ENCODE peak calls at places on chromosomes 7 and 10, in ten cellular contexts. U, J, X, A, L, B, M, N, R and G are unnamed samples.

GRCh38 chr7:84105582-84105981 is 89.0 kb downstream of the SEMA3A start:
- DNase-seq in R (peak; percentile 32), J (peak; percentile 42), A (no peak), X (no peak), N (no peak), U (no peak), M (no peak), L (no peak), B (no peak), G (no peak)

GRCh38 chr7:81293806-81294205 is 375.0 kb upstream of the SEMA3C start:
- DNase-seq in A (no peak), N (no peak), J (no peak), M (no peak), B (no peak), X (no peak), L (no peak), U (no peak), R (no peak), G (no peak)

GRCh38 chr7:12322287-12322902 is 81.3 kb downstream of the VWDE start:
- DNase-seq in X (no peak), U (no peak), R (peak; percentile 26), J (peak; percentile 58), L (no peak), B (peak; percentile 3), A (peak; percentile 36), N (no peak), M (no peak), G (no peak)

GRCh38 chr10:102241037-102241443 is 272 bp downstream of the PITX3 start:
- DNase-seq in X (no peak), N (no peak), J (no peak), L (no peak), U (no peak), M (peak; percentile 6), A (peak; percentile 12), R (no peak), B (peak; percentile 48), G (no peak)

GRCh38 chr7:26091933-26092332 is 60.1 kb upstream of the NFE2L3 start:
- DNase-seq in B (no peak), X (peak; percentile 59), M (no peak), N (peak; percentile 63), R (peak; percentile 8), A (peak; percentile 13), L (no peak), U (no peak), J (peak; percentile 10), G (no peak)

GRCh38 chr7:107703872-107704271 is 40.1 kb upstream of the CBLL1 start:
- DNase-seq in B (no peak), A (no peak), L (no peak), M (no peak), U (no peak), X (no peak), J (no peak), R (no peak), N (no peak), G (no peak)

GRCh38 chr10:62019013-62019684 is 117.7 kb downstream of the ARID5B start:
- DNase-seq in N (peak; percentile 83), X (no peak), L (no peak), R (peak; percentile 90), J (peak; percentile 54), B (no peak), A (no peak), M (no peak), U (no peak), G (no peak)

GRCh38 chr7:139035588-139036353 is at the start of gene ZC3HAV1L:
- DNase-seq in A (peak; percentile 78), J (peak; percentile 69), X (peak; percentile 83), M (no peak), B (peak; percentile 91), N (peak; percentile 59), R (peak; percentile 79), L (peak; percentile 82), U (peak; percentile 79), G (no peak)

GRCh38 chr7:113113912-113114311 is 4.4 kb downstream of the SMIM30 start:
- DNase-seq in M (no peak), L (no peak), J (peak; percentile 6), A (no peak), U (no peak), N (no peak), X (peak; percentile 55), B (no peak), R (no peak), G (no peak)

GRCh38 chr7:113122657-113123252 is 4.4 kb upstream of the SMIM30 start:
- DNase-seq in M (no peak), X (no peak), A (no peak), J (no peak), N (no peak), U (no peak), R (no peak), L (no peak), B (no peak), G (no peak)

GRCh38 chr7:113119429-113119828 is 1.1 kb upstream of the SMIM30 start:
- DNase-seq in A (no peak), L (no peak), M (no peak), J (no peak), N (no peak), R (no peak), U (no peak), X (no peak), B (no peak), G (no peak)

GRCh38 chr7:113120647-113121046 is 2.3 kb upstream of the SMIM30 start:
- DNase-seq in A (no peak), N (no peak), R (no peak), J (no peak), U (no peak), M (no peak), L (no peak), X (no peak), B (no peak), G (no peak)

DNA sequence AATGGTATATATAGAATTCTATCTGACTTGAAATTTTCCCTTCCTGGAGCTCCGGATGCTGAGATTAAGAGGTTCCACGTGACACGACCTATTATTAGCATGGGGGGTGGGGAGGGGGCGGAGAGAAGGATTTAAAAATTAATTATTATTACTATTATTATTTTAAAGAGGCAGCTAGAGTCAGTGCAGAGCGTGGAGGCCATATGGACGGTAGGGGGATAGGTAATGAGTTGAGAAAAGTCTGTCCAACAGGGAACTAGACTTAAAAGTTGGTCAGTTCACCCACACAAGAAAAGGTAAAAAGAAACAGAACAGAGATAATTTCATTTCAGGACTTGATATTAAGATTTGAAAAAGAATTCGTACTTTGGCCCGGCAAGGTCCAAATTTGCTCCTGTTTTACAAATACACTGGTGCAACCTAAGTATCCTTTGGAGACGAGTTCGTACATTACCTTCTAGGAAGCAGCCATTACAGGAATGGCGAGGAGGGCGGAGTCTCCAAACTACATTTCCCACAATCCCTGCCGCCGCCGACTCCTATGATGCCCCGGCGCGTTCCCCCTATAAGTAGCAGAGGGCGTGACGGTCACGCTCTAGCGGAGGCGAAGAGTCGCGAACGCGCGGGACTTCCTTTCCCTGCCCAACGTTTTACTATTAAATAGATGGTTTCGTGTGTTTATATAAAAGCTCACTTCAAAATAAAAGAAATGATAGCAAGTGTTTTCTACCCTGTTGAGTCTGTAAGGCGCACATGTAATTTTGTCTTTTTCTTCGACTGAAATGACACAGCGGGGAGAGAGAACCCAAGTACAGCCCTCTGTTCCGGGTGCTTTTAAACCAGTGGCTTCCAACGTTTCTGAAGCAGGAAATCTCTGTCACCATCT is at the start of gene SMIM30:
- DNase-seq in X (peak; percentile 92), U (peak; percentile 95), R (peak; percentile 87), M (peak; percentile 94), N (peak; percentile 82), L (peak; percentile 94), B (peak; percentile 75), A (peak; percentile 87), J (peak; percentile 91), G (peak; percentile 89)
- TF ChIP-seq CTCF in X (no peak), U (peak; percentile 7), R (no peak), M (no peak), N (no peak), L (no peak), B (no peak), A (no peak), J (no peak), G (no peak)

GRCh38 chr10:97407211-97407951 is 6.2 kb upstream of the RRP12 start:
- DNase-seq in A (peak; percentile 81), N (peak; percentile 78), L (no peak), B (peak; percentile 74), U (peak; percentile 79), J (peak; percentile 86), X (peak; percentile 93), R (peak; percentile 68), M (peak; percentile 50), G (peak; percentile 53)
- TF ChIP-seq CTCF in A (peak; percentile 79), N (peak; percentile 71), L (peak; percentile 78), B (peak; percentile 85), U (peak; percentile 83), J (peak; percentile 68), X (peak; percentile 93), R (peak; percentile 81), M (peak; percentile 71), G (peak; percentile 90)

GRCh38 chr10:71217266-71218045 is 5.1 kb downstream of the UNC5B start:
- DNase-seq in R (peak; percentile 48), X (peak; percentile 89), A (no peak), U (peak; percentile 69), B (peak; percentile 53), J (no peak), L (peak; percentile 66), M (no peak), N (peak; percentile 41), G (peak; percentile 67)
- TF ChIP-seq CTCF in R (no peak), X (peak; percentile 22), A (peak; percentile 2), U (no peak), B (peak; percentile 9), J (no peak), L (no peak), M (peak; percentile 13), N (no peak), G (no peak)

DNA sequence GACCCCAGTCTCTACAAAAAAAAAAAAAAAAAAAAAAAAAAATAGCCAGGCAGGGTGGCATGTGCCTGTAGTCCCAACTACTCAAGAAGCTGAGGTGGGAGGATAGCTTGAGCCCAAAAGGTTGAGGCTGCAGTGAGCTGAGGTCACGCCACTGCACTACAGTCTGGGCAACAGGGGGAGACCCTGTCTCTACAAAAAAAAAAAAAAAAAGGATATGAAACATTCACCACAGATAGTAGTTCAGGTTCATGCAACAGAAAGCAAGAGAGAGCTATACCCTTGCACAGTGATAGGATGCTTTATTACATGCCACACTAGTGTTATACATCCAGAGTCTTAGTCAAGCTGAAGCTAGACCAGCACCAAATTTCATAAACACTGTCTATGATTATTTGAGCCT is 148.4 kb upstream of the KAT6B start:
- DNase-seq in B (peak; percentile 59), L (no peak), R (no peak), J (no peak), N (no peak), A (no peak), X (no peak), M (no peak), U (no peak), G (no peak)
- TF ChIP-seq CTCF in B (peak; percentile 15), L (no peak), R (no peak), J (no peak), N (no peak), A (no peak), X (no peak), M (no peak), U (no peak), G (no peak)

GRCh38 chr7:151038951-151039849 is 9.1 kb upstream of the ASIC3 start:
- DNase-seq in L (peak; percentile 90), A (peak; percentile 96), X (peak; percentile 66), J (peak; percentile 92), M (no peak), U (peak; percentile 86), B (no peak), N (peak; percentile 73), R (peak; percentile 96), G (peak; percentile 28)
- TF ChIP-seq CTCF in L (no peak), A (no peak), X (no peak), J (no peak), M (no peak), U (no peak), B (no peak), N (no peak), R (no peak), G (no peak)